ENCODE peak calls at places on chromosomes 5 and 9, in five cellular contexts. T, Y, U, H and S are unnamed samples.

GRCh38 chr9:127973169-127974001 is 7.4 kb downstream of the EEIG1 start:
- DNase-seq in Y (no peak), T (no peak), U (no peak), H (no peak), S (no peak)

GRCh38 chr5:26641492-26641891 is 396.9 kb downstream of the CDH9 start:
- DNase-seq in T (no peak), H (no peak), Y (no peak), U (no peak), S (no peak)

GRCh38 chr5:150161242-150162141 is 5.1 kb upstream of the CDX1 start:
- DNase-seq in U (peak; percentile 16), Y (peak; percentile 83), H (peak; percentile 78), T (no peak), S (peak; percentile 86)

GRCh38 chr5:170278611-170279500 is 18.7 kb downstream of the LCP2 start:
- DNase-seq in Y (peak; percentile 70), T (no peak), U (no peak), H (peak; percentile 84), S (peak; percentile 81)

GRCh38 chr9:136364369-136364748 is 815 bp upstream of the DNLZ start:
- DNase-seq in Y (no peak), U (no peak), H (no peak), T (no peak), S (no peak)

GRCh38 chr9:108168451-108168850 is 678.9 kb upstream of the KLF4 start:
- DNase-seq in U (no peak), Y (no peak), H (no peak), T (no peak), S (no peak)

GRCh38 chr9:88741335-88741734 is 206.4 kb downstream of the NXNL2 start:
- DNase-seq in H (no peak), T (no peak), U (no peak), Y (no peak), S (no peak)

GRCh38 chr9:4970970-4971641 is 14.0 kb upstream of the JAK2 start:
- DNase-seq in U (no peak), T (no peak), Y (no peak), H (peak; percentile 80), S (peak; percentile 61)

GRCh38 chr5:102554728-102555127 is 55.9 kb upstream of the SLCO6A1 start:
- DNase-seq in Y (no peak), U (peak; percentile 25), T (no peak), H (no peak), S (no peak)

GRCh38 chr5:8134609-8135008 is 265.7 kb downstream of the MTRR start:
- DNase-seq in Y (no peak), U (no peak), T (no peak), H (no peak), S (no peak)

GRCh38 chr9:134618823-134619454 is 22.7 kb upstream of the COL5A1 start:
- DNase-seq in Y (no peak), T (no peak), U (no peak), H (no peak), S (no peak)

GRCh38 chr9:4674783-4675182 is 4.6 kb upstream of the CDC37L1 start:
- DNase-seq in H (no peak), Y (no peak), U (no peak), T (no peak), S (no peak)